ENCODE peak calls at places on chromosomes 4 and X, in seven cellular contexts. M, U, X, L, F, A and N are unnamed samples. For H3K36me3, the result is how much of the 10 kb centered on the place peaks cover.

GRCh38 chr4:87304659-87305277 is 17.9 kb downstream of the HSD17B13 start:
- DNase-seq in M (no peak), U (no peak), X (no peak), L (no peak), F (peak), A (no peak), N (no peak)

GRCh38 chr4:124757121-124757520 is 44.6 kb upstream of the ANKRD50 start:
- DNase-seq in M (no peak), U (no peak), X (no peak), L (no peak), F (peak), A (no peak), N (no peak)

GRCh38 chrX:68710870-68711576 is 63.6 kb downstream of the STARD8 start:
- DNase-seq in M (no peak), U (no peak), X (no peak), L (no peak), F (peak), A (peak), N (no peak)

GRCh38 chrX:23854945-23855344 is 52.8 kb downstream of the APOO start:
- DNase-seq in M (no peak), U (no peak), X (no peak), L (no peak), F (no peak), A (no peak), N (no peak)

GRCh38 chrX:118734909-118735308 is 7.5 kb downstream of the IL13RA1 start:
- DNase-seq in M (no peak), U (no peak), X (no peak), L (no peak), F (no peak), A (no peak), N (no peak)

GRCh38 chr4:150219841-150220240 is 141.6 kb downstream of the DCLK2 start:
- DNase-seq in M (no peak), U (no peak), X (peak), L (no peak), F (peak), A (no peak), N (no peak)

GRCh38 chr4:4541040-4541631 is 712 bp downstream of the STX18 start:
- DNase-seq in M (peak), U (peak), X (no peak), L (peak), F (peak), A (no peak), N (no peak)

GRCh38 chr4:48047421-48047844 is 30.9 kb downstream of the NIPAL1 start:
- DNase-seq in M (no peak), U (peak), X (no peak), L (peak), F (no peak), A (no peak), N (no peak)

GRCh38 chrX:129908636-129909035 is 2.7 kb downstream of the UTP14A start:
- DNase-seq in M (no peak), U (no peak), X (no peak), L (no peak), F (peak), A (no peak), N (no peak)

GRCh38 chr4:26457412-26457811 is 32.9 kb downstream of the CCKAR start:
- DNase-seq in M (no peak), U (no peak), X (no peak), L (no peak), F (no peak), A (no peak), N (no peak)

GRCh38 chr4:8754634-8755589 is 116.7 kb downstream of the HMX1 start:
- DNase-seq in M (no peak), U (no peak), X (no peak), L (no peak), F (no peak), A (no peak), N (no peak)

GRCh38 chrX:14235004-14235403 is 205.3 kb upstream of the GEMIN8 start:
- DNase-seq in M (no peak), U (no peak), X (no peak), L (no peak), F (no peak), A (peak), N (no peak)

GRCh38 chrX:74248889-74249288 is 55.1 kb upstream of the ZCCHC13 start:
- DNase-seq in M (no peak), U (peak), X (no peak), L (no peak), F (peak), A (peak), N (no peak)

GRCh38 chr4:150722908-150723362 is 141.0 kb downstream of the MAB21L2 start:
- DNase-seq in M (peak), U (peak), X (peak), L (no peak), F (no peak), A (peak), N (no peak)

GRCh38 chrX:9899640-9900075 is 67.5 kb upstream of the CLDN34 start:
- DNase-seq in M (no peak), U (no peak), X (peak), L (peak), F (peak), A (peak), N (no peak)

GRCh38 chr4:71550220-71551190 is 211.7 kb downstream of the SLC4A4 start:
- DNase-seq in M (no peak), U (peak), X (no peak), L (no peak), F (peak), A (peak), N (no peak)

GRCh38 chr4:131370846-131371245 is 1778.2 kb upstream of the PCDH10 start:
- DNase-seq in M (no peak), U (no peak), X (no peak), L (no peak), F (no peak), A (no peak), N (no peak)

GRCh38 chr4:13921805-13922204 is 294.3 kb upstream of the BOD1L1 start:
- DNase-seq in M (no peak), U (no peak), X (no peak), L (no peak), F (peak), A (no peak), N (no peak)

GRCh38 chr4:56668267-56668666 is 12.8 kb downstream of the HOPX start:
- DNase-seq in M (no peak), U (peak), X (no peak), L (no peak), F (no peak), A (peak), N (no peak)

GRCh38 chr4:138330531-138330930 is 88.4 kb upstream of the SLC7A11 start:
- DNase-seq in M (no peak), U (no peak), X (no peak), L (no peak), F (no peak), A (no peak), N (no peak)

GRCh38 chr4:101269682-101270081 is 77.6 kb downstream of the PPP3CA start:
- DNase-seq in M (no peak), U (no peak), X (no peak), L (no peak), F (no peak), A (no peak), N (no peak)

GRCh38 chr4:42640613-42641012 is 16.3 kb downstream of the ATP8A1 start:
- DNase-seq in M (no peak), U (no peak), X (no peak), L (no peak), F (no peak), A (no peak), N (no peak)

GRCh38 chr4:117893207-117893606 is 141.1 kb upstream of the NDST3 start:
- DNase-seq in M (no peak), U (no peak), X (no peak), L (no peak), F (peak), A (no peak), N (no peak)
- H3K36me3 ChIP-seq in M (under half), U (under half), X (under half), L (under half), F (under half), A (under half), N (under half)

DNA sequence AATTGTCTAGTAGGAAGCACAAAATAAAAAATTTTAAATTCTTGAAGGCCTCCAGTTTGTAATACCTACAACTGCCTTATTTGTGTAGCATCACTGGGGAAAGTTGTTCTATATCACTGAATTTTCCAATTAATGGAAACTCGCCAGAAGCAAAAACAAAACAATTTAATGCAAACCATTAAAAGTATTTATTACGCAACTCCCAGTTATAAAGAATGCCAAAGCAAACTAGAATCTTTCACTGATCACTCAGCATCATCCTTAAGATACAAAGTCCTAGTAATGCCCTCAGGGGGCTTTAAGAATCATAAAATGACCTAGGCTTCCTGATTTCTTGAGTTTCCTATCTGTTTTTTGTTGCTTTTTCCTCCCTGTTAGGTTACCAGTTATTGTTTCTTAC is 36.2 kb downstream of the BCLAF3 start:
- DNase-seq in M (no peak), U (no peak), X (no peak), L (no peak), F (no peak), A (no peak), N (no peak)
- H3K36me3 ChIP-seq in M (under half), U (under half), X (under half), L (under half), F (under half), A (under half), N (under half)

GRCh38 chrX:41338422-41338821 is 4.5 kb downstream of the DDX3X start:
- DNase-seq in M (no peak), U (no peak), X (no peak), L (no peak), F (no peak), A (no peak), N (no peak)

GRCh38 chrX:41339148-41339547 is 5.2 kb downstream of the DDX3X start:
- DNase-seq in M (no peak), U (no peak), X (no peak), L (no peak), F (no peak), A (no peak), N (no peak)

GRCh38 chrX:41347186-41347585 is 13.2 kb downstream of the DDX3X start:
- DNase-seq in M (no peak), U (no peak), X (no peak), L (no peak), F (no peak), A (no peak), N (no peak)

GRCh38 chrX:41348551-41348950 is 14.6 kb downstream of the DDX3X start:
- DNase-seq in M (no peak), U (no peak), X (no peak), L (no peak), F (no peak), A (no peak), N (no peak)

GRCh38 chrX:41344053-41344452 is 10.1 kb downstream of the DDX3X start:
- DNase-seq in M (no peak), U (no peak), X (no peak), L (no peak), F (no peak), A (no peak), N (no peak)
- H3K36me3 ChIP-seq in M (under half), U (under half), X (half or more), L (under half), F (under half), A (under half), N (half or more)

DNA sequence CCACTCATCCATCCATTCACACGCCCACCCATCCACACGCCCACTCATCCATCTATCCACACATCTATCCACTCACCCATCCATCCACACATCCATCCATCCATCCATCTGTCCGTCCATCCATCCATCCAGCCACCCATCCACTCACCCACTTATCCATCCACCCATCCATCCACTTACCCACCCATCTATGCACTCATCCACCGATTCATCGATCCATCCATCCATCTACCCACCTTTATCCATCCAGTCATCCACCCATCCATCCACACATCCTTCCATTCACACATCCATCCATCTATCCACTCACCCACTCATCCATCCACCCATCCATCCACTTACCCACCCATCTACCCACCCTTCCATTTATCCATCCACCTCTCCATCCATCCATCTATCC is 28.3 kb downstream of the ASMTL start:
- DNase-seq in M (no peak), U (no peak), X (no peak), L (no peak), F (no peak), A (no peak), N (no peak)
- H3K36me3 ChIP-seq in M (under half), U (under half), X (half or more), L (under half), F (under half), A (under half), N (under half)

DNA sequence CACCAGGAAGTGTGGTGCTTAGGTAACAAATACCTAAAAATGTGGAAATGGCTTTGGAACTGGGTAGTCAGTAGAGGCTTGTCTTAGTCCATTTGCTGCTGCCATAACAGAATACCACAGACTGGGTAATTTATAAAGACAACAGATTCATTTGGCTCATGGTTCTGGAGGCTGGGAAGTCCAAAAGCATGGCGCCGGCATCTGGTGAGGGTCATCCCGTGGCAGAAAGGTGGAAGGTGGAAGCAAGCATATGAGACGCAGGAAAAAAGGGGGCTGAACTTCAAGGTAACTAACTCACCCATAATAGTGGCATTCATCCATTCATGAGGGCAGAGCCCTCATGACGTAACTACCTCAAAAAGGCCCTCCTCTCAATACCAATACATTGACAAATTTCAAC is 6.6 kb downstream of the FAM3A start:
- DNase-seq in M (no peak), U (no peak), X (no peak), L (no peak), F (no peak), A (no peak), N (no peak)
- H3K36me3 ChIP-seq in M (under half), U (under half), X (under half), L (under half), F (under half), A (under half), N (under half)